ENCODE peak calls at places on chromosomes 5 and 9, in seven cellular contexts. H is small intestine; V is transverse colon; Z is A549; P is CD8-positive, alpha-beta T cell; N is PC-9; Y is Karpas-422. J is an unnamed sample.

GRCh38 chr5:72625369-72625768 is 118.2 kb upstream of the ZNF366 start:
- DNase-seq in H (no peak), V (no peak), Z (no peak), P (no peak), N (no peak), Y (no peak), J (no peak)

GRCh38 chr5:64509798-64510197 is 4.0 kb downstream of the RGS7BP start:
- DNase-seq in H (no peak), V (no peak), Z (no peak), P (no peak), N (no peak), Y (no peak), J (no peak)

GRCh38 chr9:95854386-95855015 is 21.0 kb upstream of the ERCC6L2 start:
- DNase-seq in H (no peak), V (no peak), Z (no peak), P (no peak), N (no peak), Y (no peak), J (no peak)

GRCh38 chr5:139422307-139422893 is 16.9 kb downstream of the DNAJC18 start:
- DNase-seq in H (peak; percentile 73), V (no peak), Z (peak; percentile 69), P (peak; percentile 53), N (peak; percentile 33), Y (peak; percentile 90), J (peak; percentile 41)

GRCh38 chr9:131393622-131394463 is at the start of gene PRRC2B:
- DNase-seq in H (peak; percentile 82), V (peak; percentile 89), Z (peak; percentile 86), P (peak; percentile 91), N (peak; percentile 91), Y (peak; percentile 96), J (no peak)

GRCh38 chr9:94586814-94587213 is 6.8 kb downstream of the FBP2 start:
- DNase-seq in H (no peak), V (no peak), Z (no peak), P (no peak), N (peak; percentile 8), Y (no peak), J (no peak)

GRCh38 chr5:176876506-176877431 is 22.4 kb downstream of the HK3 start:
- DNase-seq in H (no peak), V (no peak), Z (no peak), P (no peak), N (no peak), Y (no peak), J (no peak)

GRCh38 chr5:38556599-38557308 is at the start of gene LIFR:
- DNase-seq in H (peak; percentile 11), V (peak; percentile 51), Z (peak; percentile 85), P (no peak), N (peak; percentile 95), Y (no peak), J (no peak)

GRCh38 chr5:43540746-43541145 is 16.1 kb downstream of the PAIP1 start:
- DNase-seq in H (no peak), V (no peak), Z (no peak), P (no peak), N (no peak), Y (no peak), J (no peak)

GRCh38 chr5:127404190-127404589 is 113.2 kb upstream of the PRRC1 start:
- DNase-seq in H (no peak), V (no peak), Z (no peak), P (no peak), N (no peak), Y (no peak), J (no peak)

GRCh38 chr5:81202652-81203051 is 30.5 kb upstream of the CKMT2 start:
- DNase-seq in H (no peak), V (no peak), Z (no peak), P (no peak), N (no peak), Y (no peak), J (no peak)

GRCh38 chr5:137566780-137567179 is 67.7 kb upstream of the SPOCK1 start:
- DNase-seq in H (no peak), V (no peak), Z (no peak), P (no peak), N (no peak), Y (no peak), J (no peak)

GRCh38 chr9:113742471-113742870 is 133.6 kb upstream of the ZNF618 start:
- DNase-seq in H (no peak), V (no peak), Z (no peak), P (no peak), N (no peak), Y (no peak), J (no peak)

GRCh38 chr5:136210259-136210658 is 17.3 kb upstream of the SMIM32 start:
- DNase-seq in H (no peak), V (no peak), Z (no peak), P (no peak), N (no peak), Y (no peak), J (no peak)

GRCh38 chr9:131936929-131937328 is 142.7 kb downstream of the MED27 start:
- DNase-seq in H (no peak), V (no peak), Z (no peak), P (no peak), N (no peak), Y (no peak), J (no peak)

GRCh38 chr5:40754381-40755092 is 1.2 kb downstream of the TTC33 start:
- DNase-seq in H (peak; percentile 25), V (no peak), Z (no peak), P (no peak), N (no peak), Y (peak; percentile 69), J (no peak)

GRCh38 chr5:73748510-73749410 is 122.8 kb downstream of the ARHGEF28 start:
- DNase-seq in H (no peak), V (no peak), Z (no peak), P (no peak), N (no peak), Y (no peak), J (no peak)

GRCh38 chr5:54772232-54773168 is 212.9 kb downstream of the ESM1 start:
- DNase-seq in H (no peak), V (no peak), Z (no peak), P (no peak), N (no peak), Y (no peak), J (no peak)

GRCh38 chr9:136171009-136171800 is 33.7 kb downstream of the LHX3 start:
- DNase-seq in H (peak; percentile 5), V (no peak), Z (peak; percentile 28), P (no peak), N (peak; percentile 69), Y (no peak), J (peak; percentile 74)

GRCh38 chr9:86720893-86721698 is 226.2 kb downstream of the GAS1 start:
- DNase-seq in H (no peak), V (no peak), Z (no peak), P (no peak), N (peak; percentile 57), Y (no peak), J (no peak)

GRCh38 chr9:127844821-127845359 is 9.6 kb downstream of the ENG start:
- DNase-seq in H (no peak), V (no peak), Z (no peak), P (no peak), N (peak; percentile 29), Y (no peak), J (no peak)

GRCh38 chr9:111991179-111991578 is 94.6 kb downstream of the UGCG start:
- DNase-seq in H (no peak), V (no peak), Z (no peak), P (no peak), N (no peak), Y (no peak), J (no peak)

GRCh38 chr5:94857119-94857518 is 238.7 kb downstream of the SLF1 start:
- DNase-seq in H (no peak), V (no peak), Z (no peak), P (no peak), N (no peak), Y (no peak), J (no peak)

DNA sequence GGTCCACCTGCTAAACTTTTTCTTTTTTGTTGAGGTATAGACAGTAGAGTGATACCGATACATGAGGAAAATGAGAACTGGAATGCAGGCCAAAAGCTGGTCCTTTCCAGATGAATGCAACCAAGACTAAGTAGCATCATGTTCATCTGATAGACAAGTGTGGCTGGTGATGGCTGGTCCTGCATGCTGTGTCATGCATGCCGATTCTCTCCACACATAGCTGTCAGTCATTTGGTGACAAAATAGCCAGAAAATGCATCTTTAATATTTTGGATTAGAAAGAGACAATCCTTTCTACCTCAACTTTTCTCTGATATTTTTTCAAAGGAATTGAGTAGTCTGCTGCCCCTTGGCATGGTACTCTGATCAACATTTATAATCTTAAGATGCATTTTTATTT is 49.9 kb downstream of the ZSWIM6 start:
- DNase-seq in H (no peak), V (no peak), Z (no peak), P (no peak), N (no peak), Y (no peak), J (no peak)
- H3K9me3 ChIP-seq in H (no peaks in the 10 kb centered on the region), V (no peaks in the 10 kb centered on the region), Z (no peaks in the 10 kb centered on the region), P (no peaks in the 10 kb centered on the region), N (no peaks in the 10 kb centered on the region), Y (no peaks in the 10 kb centered on the region), J (no peaks in the 10 kb centered on the region)

GRCh38 chr5:57414857-57415256 is 67.8 kb downstream of the ACTBL2 start:
- DNase-seq in H (no peak), V (no peak), Z (no peak), P (no peak), N (no peak), Y (no peak), J (no peak)

GRCh38 chr5:57412680-57413079 is 69.9 kb downstream of the ACTBL2 start:
- DNase-seq in H (no peak), V (no peak), Z (no peak), P (no peak), N (no peak), Y (no peak), J (no peak)

GRCh38 chr5:57413145-57413544 is 69.5 kb downstream of the ACTBL2 start:
- DNase-seq in H (no peak), V (no peak), Z (no peak), P (no peak), N (no peak), Y (no peak), J (no peak)

GRCh38 chr5:57410374-57411320 is 72.0 kb downstream of the ACTBL2 start:
- DNase-seq in H (no peak), V (no peak), Z (no peak), P (no peak), N (no peak), Y (no peak), J (no peak)

DNA sequence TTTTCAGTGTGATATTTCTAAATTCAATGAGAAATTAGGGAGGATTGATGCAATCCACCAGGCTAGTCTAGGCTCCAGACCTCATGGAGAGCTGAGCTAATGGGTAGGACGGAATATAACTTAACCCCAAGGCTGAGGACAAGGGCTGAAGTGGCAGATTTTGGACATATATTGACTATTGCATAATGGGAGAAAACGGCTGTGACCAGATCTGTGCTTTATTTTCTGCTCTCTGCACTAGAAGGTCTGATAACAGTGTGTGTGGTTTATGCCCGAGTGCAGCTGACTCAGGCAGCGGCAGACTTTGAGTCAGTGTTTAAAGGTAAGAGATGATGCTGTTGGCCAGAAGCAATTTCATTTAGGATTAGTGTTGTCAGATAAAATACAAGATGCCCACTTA is 70.6 kb downstream of the ACTBL2 start:
- DNase-seq in H (no peak), V (no peak), Z (no peak), P (no peak), N (no peak), Y (no peak), J (no peak)
- H3K9me3 ChIP-seq in H (no peaks in the 10 kb centered on the region), V (no peaks in the 10 kb centered on the region), Z (no peaks in the 10 kb centered on the region), P (no peaks in the 10 kb centered on the region), N (no peaks in the 10 kb centered on the region), Y (no peaks in the 10 kb centered on the region), J (no peaks in the 10 kb centered on the region)

GRCh38 chr5:12392246-12392645 is 488.0 kb upstream of the CTNND2 start:
- DNase-seq in H (no peak), V (no peak), Z (no peak), P (no peak), N (no peak), Y (no peak), J (no peak)
- H3K9me3 ChIP-seq in H (no peaks in the 10 kb centered on the region), V (no peaks in the 10 kb centered on the region), Z (no peaks in the 10 kb centered on the region), P (peaks cover 2% of the 10 kb centered on the region), N (no peaks in the 10 kb centered on the region), Y (peaks cover 20% of the 10 kb centered on the region), J (no peaks in the 10 kb centered on the region)

GRCh38 chr9:10479172-10479571 is 133.6 kb downstream of the PTPRD start:
- DNase-seq in H (no peak), V (no peak), Z (peak; percentile 9), P (no peak), N (no peak), Y (peak; percentile 43), J (no peak)
- H3K9me3 ChIP-seq in H (no peaks in the 10 kb centered on the region), V (no peaks in the 10 kb centered on the region), Z (no peaks in the 10 kb centered on the region), P (no peaks in the 10 kb centered on the region), N (no peaks in the 10 kb centered on the region), Y (peaks cover 10% of the 10 kb centered on the region), J (no peaks in the 10 kb centered on the region)

J was measured in iPS DF 6.9.